ENCODE peak calls at places on chromosomes 11 and 22, in five cellular contexts. W is H9, H is H1, Y is mesenchymal stem cell, S is IMR-90. Z is an unnamed sample.

GRCh38 chr11:111081021-111081511 is 164.5 kb upstream of the POU2AF2 start:
- DNase-seq in W (no peak), H (no peak), Y (no peak), S (peak), Z (no peak)

GRCh38 chr11:64045700-64046099 is 10.0 kb downstream of the FLRT1 start:
- DNase-seq in W (no peak), H (no peak), Y (no peak), S (no peak), Z (no peak)

GRCh38 chr11:40393511-40393910 is 1065.9 kb downstream of the LRRC4C start:
- DNase-seq in W (no peak), H (no peak), Y (no peak), S (no peak), Z (no peak)

GRCh38 chr11:110087820-110088534 is 5.2 kb upstream of the ZC3H12C start:
- DNase-seq in W (no peak), H (no peak), Y (peak), S (peak), Z (no peak)

GRCh38 chr11:45843158-45843924 is 3.9 kb upstream of the CRY2 start:
- DNase-seq in W (peak), H (peak), Y (peak), S (peak), Z (peak)

GRCh38 chr11:86869966-86870570 is 69.7 kb downstream of the PRSS23 start:
- DNase-seq in W (peak), H (peak), Y (peak), S (peak), Z (peak)

GRCh38 chr11:43222215-43222614 is 89.6 kb upstream of the API5 start:
- DNase-seq in W (no peak), H (no peak), Y (no peak), S (peak), Z (no peak)

GRCh38 chr11:25527841-25528240 is 804.1 kb upstream of the ANO3 start:
- DNase-seq in W (no peak), H (no peak), Y (no peak), S (no peak), Z (no peak)

GRCh38 chr11:73950869-73951710 is at the start of gene DNAJB13:
- DNase-seq in W (peak), H (peak), Y (peak), S (peak), Z (peak)

GRCh38 chr11:26841818-26842457 is 120.1 kb upstream of the SLC5A12 start:
- DNase-seq in W (no peak), H (no peak), Y (peak), S (peak), Z (no peak)

GRCh38 chr11:119599864-119600593 is 129.0 kb downstream of the NECTIN1 start:
- DNase-seq in W (no peak), H (no peak), Y (no peak), S (peak), Z (no peak)

GRCh38 chr11:62264004-62264403 is 6.0 kb upstream of the SCGB2A2 start:
- DNase-seq in W (no peak), H (no peak), Y (no peak), S (peak), Z (no peak)

GRCh38 chr11:74815966-74816365 is 67.3 kb downstream of the RNF169 start:
- DNase-seq in W (no peak), H (no peak), Y (no peak), S (no peak), Z (peak)

GRCh38 chr11:79440451-79441158 is at the start of gene TENM4:
- DNase-seq in W (peak), H (peak), Y (peak), S (peak), Z (peak)

GRCh38 chr11:113553235-113553634 is 78.0 kb upstream of the DRD2 start:
- DNase-seq in W (peak), H (no peak), Y (peak), S (peak), Z (peak)

GRCh38 chr11:131723088-131723487 is 352.7 kb downstream of the NTM start:
- DNase-seq in W (no peak), H (no peak), Y (no peak), S (no peak), Z (no peak)

GRCh38 chr11:58216476-58216875 is 4.0 kb downstream of the OR1S1 start:
- DNase-seq in W (no peak), H (no peak), Y (no peak), S (no peak), Z (no peak)

GRCh38 chr11:28009383-28009782 is 98.6 kb downstream of the KIF18A start:
- DNase-seq in W (no peak), H (no peak), Y (peak), S (peak), Z (no peak)

GRCh38 chr11:119094816-119095065 is 6.9 kb downstream of the DPAGT1 start:
- DNase-seq in W (no peak), H (no peak), Y (peak), S (peak), Z (peak)

GRCh38 chr22:48218889-48219420 is 1456.5 kb downstream of the TBC1D22A start:
- DNase-seq in W (peak), H (peak), Y (no peak), S (no peak), Z (no peak)

DNA sequence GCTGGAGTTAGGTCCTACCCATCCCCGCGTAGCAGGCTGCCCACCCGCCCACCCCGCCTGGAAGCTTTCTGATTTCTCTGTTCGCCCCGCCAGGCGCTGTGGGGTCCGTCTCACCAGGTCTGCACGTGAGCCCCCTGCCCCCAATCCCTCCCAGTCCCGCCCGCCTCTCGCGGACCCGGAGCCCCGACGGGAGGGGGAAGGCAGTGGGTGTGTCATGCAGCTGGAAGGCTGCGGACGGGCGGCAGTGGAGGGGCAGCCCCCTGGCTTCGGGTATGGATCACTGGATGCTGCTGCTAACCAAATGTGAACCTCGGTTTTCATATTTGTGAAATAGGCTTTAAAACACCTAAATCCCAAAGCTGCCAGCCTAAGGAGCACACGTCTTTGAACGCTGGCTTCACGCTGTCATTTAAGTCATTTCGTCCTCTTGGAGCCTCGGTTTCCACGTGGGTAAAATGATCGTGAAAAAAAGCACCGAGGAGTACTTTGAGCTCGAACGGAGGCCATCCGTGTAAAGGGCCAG is 568 bp upstream of the BIK start:
- DNase-seq in W (peak), H (peak), Y (no peak), S (no peak), Z (no peak)
- H4K8ac ChIP-seq in W (no peak), H (no peak), Y (no peak), S (no peak), Z (no peak)

DNA sequence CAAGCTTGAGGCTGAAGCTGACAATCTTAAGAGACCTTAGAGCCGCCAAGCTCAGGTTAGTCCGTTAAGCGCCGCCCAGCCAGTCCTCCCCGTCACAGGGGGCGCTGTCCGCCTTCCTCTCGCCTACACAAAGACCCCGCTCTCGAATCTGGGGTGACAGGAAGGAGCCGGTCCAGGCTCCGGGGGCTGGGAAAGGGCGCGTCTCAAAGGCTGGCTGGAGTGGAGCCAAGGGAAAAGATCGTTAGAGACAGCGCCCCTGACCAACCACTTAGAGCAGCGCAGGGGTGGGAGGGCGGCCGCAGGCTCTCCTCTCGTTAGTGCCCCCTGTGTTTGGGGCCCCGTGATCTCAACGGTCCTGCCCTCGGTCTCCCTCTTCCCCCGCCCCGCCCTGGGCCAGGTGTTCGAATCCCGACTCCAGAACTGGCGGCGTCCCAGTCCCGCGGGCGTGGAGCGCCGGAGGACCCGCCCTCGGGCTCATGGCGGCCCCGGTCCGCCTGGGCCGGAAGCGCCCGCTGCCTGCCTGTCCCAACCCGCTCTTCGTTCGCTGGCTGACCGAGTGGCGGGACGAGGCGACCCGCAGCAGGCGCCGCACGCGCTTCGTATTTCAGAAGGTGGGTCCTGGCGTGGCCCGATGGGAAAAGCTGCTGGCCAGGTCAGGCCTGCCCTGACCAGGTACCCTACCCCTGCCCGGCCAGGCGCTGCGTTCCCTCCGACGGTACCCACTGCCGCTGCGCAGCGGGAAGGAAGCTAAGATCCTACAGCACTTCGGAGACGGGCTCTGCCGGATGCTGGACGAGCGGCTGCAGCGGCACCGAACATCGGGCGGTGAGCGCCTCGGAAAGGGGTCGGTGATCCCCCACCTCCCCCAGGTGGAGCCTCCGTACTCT is at the start of gene MUS81:
- DNase-seq in W (peak), H (peak), Y (peak), S (peak), Z (peak)
- H2BK120ac ChIP-seq in W (peak), H (peak), Y (peak), S (peak), Z (peak)

GRCh38 chr22:38077595-38077994 is 6.4 kb downstream of the SLC16A8 start:
- DNase-seq in W (no peak), H (no peak), Y (no peak), S (no peak), Z (no peak)
- H3K27ac ChIP-seq in W (no peak), H (no peak), Y (no peak), S (no peak), Z (no peak)

DNA sequence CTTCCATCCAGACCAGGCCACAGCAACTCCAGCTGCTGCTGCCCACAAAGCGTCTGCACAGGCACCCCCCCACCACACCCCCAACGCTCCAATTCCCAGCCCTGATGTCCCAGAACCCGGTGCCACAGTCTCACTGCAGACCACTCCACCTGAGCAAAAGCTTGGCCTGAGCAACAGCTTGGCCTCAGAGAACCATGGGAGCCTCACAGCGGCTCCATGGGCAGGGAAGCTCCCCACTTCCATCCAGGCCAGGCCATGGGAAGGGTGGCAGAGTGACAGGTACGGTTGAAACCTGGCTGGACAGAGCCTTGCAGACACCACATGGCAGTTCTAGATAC is 13.2 kb downstream of the PLXNB2 start:
- DNase-seq in W (no peak), H (no peak), Y (no peak), S (no peak), Z (no peak)
- H4K8ac ChIP-seq in W (no peak), H (peak), Y (peak), S (peak), Z (no peak)

GRCh38 chr11:102452461-102453285 is at the start of gene TMEM123:
- DNase-seq in W (peak), H (peak), Y (peak), S (peak), Z (peak)
- H2BK120ac ChIP-seq in W (peak), H (no peak), Y (no peak), S (peak), Z (no peak)